ENCODE peak calls at places on chromosomes 2 and 18, in five cellular contexts. L, F, A, Z and N are unnamed samples.

GRCh38 chr2:20625491-20625919 is 25.4 kb downstream of the HS1BP3 start:
- DNase-seq in A (no peak), L (no peak), F (no peak), Z (no peak), N (no peak)

GRCh38 chr2:241762321-241762932 is 14.2 kb upstream of the GAL3ST2 start:
- DNase-seq in F (no peak), L (no peak), A (no peak), Z (no peak), N (no peak)

GRCh38 chr2:2411008-2411407 is 79.9 kb upstream of the MYT1L start:
- DNase-seq in A (no peak), L (no peak), F (no peak), Z (no peak), N (no peak)

GRCh38 chr2:6872412-6872811 is 5.2 kb upstream of the RSAD2 start:
- DNase-seq in F (no peak), L (no peak), Z (no peak), A (no peak), N (no peak)

GRCh38 chr18:11500153-11501122 is 109.0 kb upstream of the SLC35G4 start:
- DNase-seq in A (peak), L (peak), Z (peak), F (no peak), N (peak)

GRCh38 chr18:58856881-58857280 is 7.8 kb upstream of the ZNF532 start:
- DNase-seq in L (peak), Z (peak), A (peak), F (no peak), N (peak)

GRCh38 chr2:239593455-239593854 is 192.6 kb upstream of the HDAC4 start:
- DNase-seq in Z (no peak), A (no peak), L (no peak), F (no peak), N (no peak)

GRCh38 chr2:68565858-68566257 is 77.5 kb upstream of the PROKR1 start:
- DNase-seq in Z (peak), L (peak), A (no peak), F (no peak), N (no peak)

GRCh38 chr2:191501390-191502168 is 176.4 kb upstream of the NABP1 start:
- DNase-seq in L (peak), Z (peak), A (no peak), F (no peak), N (peak)

GRCh38 chr2:239675856-239676715 is 275.3 kb upstream of the HDAC4 start:
- DNase-seq in Z (no peak), F (no peak), L (no peak), A (no peak), N (no peak)

GRCh38 chr2:200585730-200586643 is at the start of gene AOX1:
- DNase-seq in L (peak), F (peak), A (no peak), Z (peak), N (peak)

GRCh38 chr2:164515030-164515429 is 106.3 kb downstream of the GRB14 start:
- DNase-seq in Z (no peak), A (no peak), F (no peak), L (no peak), N (no peak)

GRCh38 chr2:98369710-98370239 is 23.5 kb downstream of the CNGA3 start:
- DNase-seq in L (no peak), Z (no peak), A (no peak), F (no peak), N (no peak)

GRCh38 chr2:136235451-136236418 is 117.8 kb upstream of the CXCR4 start:
- DNase-seq in A (no peak), L (peak), Z (no peak), F (no peak), N (peak)

GRCh38 chr2:158828378-158829136 is 33.4 kb downstream of the DAPL1 start:
- DNase-seq in F (no peak), A (no peak), Z (no peak), L (peak), N (peak)

GRCh38 chr18:49597152-49597551 is 35.3 kb downstream of the LIPG start:
- DNase-seq in L (no peak), F (no peak), A (no peak), Z (no peak), N (peak)

GRCh38 chr2:149087751-149088150 is 49.3 kb downstream of the LYPD6B start:
- DNase-seq in F (no peak), Z (no peak), L (no peak), A (no peak), N (no peak)

GRCh38 chr18:1014951-1015627 is 110.4 kb downstream of the ADCYAP1 start:
- DNase-seq in L (peak), Z (no peak), F (no peak), A (no peak), N (peak)

GRCh38 chr2:83055338-83056010 is 1403.6 kb downstream of the SUCLG1 start:
- DNase-seq in Z (peak), A (peak), L (peak), F (no peak), N (peak)

GRCh38 chr2:85853499-85854165 is 35.2 kb downstream of the ST3GAL5 start:
- DNase-seq in L (no peak), A (no peak), Z (no peak), F (no peak), N (no peak)

GRCh38 chr2:118529931-118530330 is 317.5 kb downstream of the EN1 start:
- DNase-seq in F (no peak), Z (no peak), L (peak), A (no peak), N (no peak)

GRCh38 chr2:64447317-64448060 is 6.5 kb upstream of the LGALSL start:
- DNase-seq in Z (no peak), A (no peak), F (no peak), L (peak), N (peak)

GRCh38 chr18:7221424-7222155 is 9.3 kb upstream of the LRRC30 start:
- DNase-seq in L (peak), A (peak), F (peak), Z (peak), N (peak)

GRCh38 chr2:56195563-56195962 is 11.8 kb downstream of the CCDC85A start:
- DNase-seq in Z (no peak), A (no peak), F (no peak), L (peak), N (no peak)

GRCh38 chr2:234269769-234270204 is 219.3 kb downstream of the SPP2 start:
- DNase-seq in Z (no peak), F (no peak), L (no peak), A (no peak), N (peak)

GRCh38 chr18:68438983-68439382 is 275.9 kb downstream of the TMX3 start:
- DNase-seq in L (peak), A (no peak), Z (peak), F (no peak), N (peak)

GRCh38 chr18:36769172-36769571 is 59.6 kb downstream of the TPGS2 start:
- DNase-seq in Z (peak), F (no peak), L (peak), A (no peak), N (peak)

GRCh38 chr2:31413876-31414550 is 529 bp downstream of the XDH start:
- DNase-seq in F (no peak), Z (no peak), L (no peak), A (no peak), N (no peak)

GRCh38 chr18:67608909-67609308 is 92.4 kb upstream of the DSEL start:
- DNase-seq in F (no peak), Z (peak), L (peak), A (peak), N (peak)

GRCh38 chr2:19068206-19068605 is 290.2 kb downstream of the OSR1 start:
- DNase-seq in L (no peak), A (no peak), Z (no peak), F (no peak), N (no peak)

GRCh38 chr2:192886636-192887035 is 691.9 kb upstream of the TMEFF2 start:
- DNase-seq in F (no peak), A (no peak), Z (no peak), L (no peak), N (no peak)

GRCh38 chr2:95377724-95378123 is 24.8 kb upstream of the FAHD2A start:
- DNase-seq in F (no peak), A (no peak), L (no peak), Z (no peak), N (no peak)

GRCh38 chr18:5462227-5462626 is 81.6 kb downstream of the EPB41L3 start:
- DNase-seq in Z (no peak), F (no peak), A (no peak), L (no peak), N (no peak)

DNA sequence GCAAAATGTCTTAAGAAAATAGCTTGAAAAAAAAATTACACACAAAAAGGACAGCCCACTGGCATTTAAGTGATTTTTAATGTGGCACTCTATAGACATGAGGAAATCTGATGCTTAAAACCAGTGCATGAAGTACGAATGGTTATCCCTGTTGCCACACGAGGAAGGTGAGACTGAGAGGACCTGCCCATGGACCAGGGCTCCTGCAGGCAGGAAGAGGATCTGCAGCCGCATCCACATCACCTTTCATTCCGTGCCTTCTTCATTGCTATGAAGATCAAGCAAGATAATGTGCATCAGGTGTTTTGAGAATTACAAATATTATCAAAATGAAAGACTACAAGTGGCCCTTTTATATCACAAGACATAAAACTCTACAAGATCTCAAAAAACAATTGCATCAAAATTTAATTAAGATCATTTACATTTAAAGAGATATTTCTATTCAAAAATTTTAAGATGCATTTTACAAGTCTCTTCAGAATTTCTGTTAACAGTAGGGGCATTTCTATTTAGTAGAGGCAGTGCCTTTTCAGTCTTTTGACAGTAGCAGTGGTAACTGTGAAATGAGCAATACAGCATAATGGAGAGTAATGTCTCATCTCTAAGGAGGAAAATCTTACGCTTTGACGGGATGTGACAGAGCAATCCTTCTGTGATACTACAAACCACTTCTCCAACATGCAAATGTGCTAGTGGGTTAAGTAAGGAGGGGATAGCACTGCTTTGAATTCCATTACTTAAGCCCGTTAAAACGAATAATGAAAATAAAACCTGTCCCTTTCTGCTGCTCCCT is 83.4 kb downstream of the SLC5A7 start:
- DNase-seq in Z (no peak), L (no peak), F (no peak), A (no peak), N (no peak)
- TF ChIP-seq CTCF in Z (peak), L (no peak), F (peak), A (no peak), N (no peak)

DNA sequence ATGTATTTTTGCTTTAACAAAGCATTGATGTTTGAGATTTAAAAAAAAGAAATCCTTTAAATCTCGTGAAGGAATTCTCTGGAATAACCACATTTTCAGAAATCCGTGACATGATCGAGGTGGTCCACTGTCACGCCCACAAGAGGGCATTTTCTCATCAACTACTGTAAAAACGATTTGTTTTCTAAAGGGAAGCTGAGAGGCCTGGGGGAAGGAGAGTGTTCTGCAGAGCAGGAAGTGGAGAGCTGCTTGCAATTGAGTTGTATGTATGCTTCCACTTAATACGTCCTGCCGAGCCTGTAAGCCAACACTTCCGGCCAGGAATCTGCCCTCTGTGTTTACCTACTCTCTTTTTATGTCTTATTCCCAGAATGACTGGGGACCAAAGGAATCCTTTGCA is 19.4 kb downstream of the KLHL29 start:
- DNase-seq in Z (peak), A (peak), L (peak), F (no peak), N (peak)
- TF ChIP-seq CTCF in Z (peak), A (peak), L (peak), F (no peak), N (peak)

GRCh38 chr2:96756788-96757476 is 3.8 kb upstream of the CNNM4 start:
- DNase-seq in Z (no peak), L (no peak), F (no peak), A (no peak), N (no peak)
- TF ChIP-seq CTCF in Z (peak), L (no peak), F (no peak), A (no peak), N (no peak)

GRCh38 chr2:147394179-147394790 is 450.5 kb upstream of the ACVR2A start:
- DNase-seq in L (no peak), F (no peak), A (no peak), Z (no peak), N (no peak)
- TF ChIP-seq CTCF in L (no peak), F (no peak), A (no peak), Z (no peak), N (no peak)

GRCh38 chr2:236342951-236343350 is 78.7 kb upstream of the ASB18 start:
- DNase-seq in A (no peak), F (no peak), Z (no peak), L (no peak), N (no peak)
- TF ChIP-seq CTCF in A (no peak), F (no peak), Z (no peak), L (no peak), N (no peak)

DNA sequence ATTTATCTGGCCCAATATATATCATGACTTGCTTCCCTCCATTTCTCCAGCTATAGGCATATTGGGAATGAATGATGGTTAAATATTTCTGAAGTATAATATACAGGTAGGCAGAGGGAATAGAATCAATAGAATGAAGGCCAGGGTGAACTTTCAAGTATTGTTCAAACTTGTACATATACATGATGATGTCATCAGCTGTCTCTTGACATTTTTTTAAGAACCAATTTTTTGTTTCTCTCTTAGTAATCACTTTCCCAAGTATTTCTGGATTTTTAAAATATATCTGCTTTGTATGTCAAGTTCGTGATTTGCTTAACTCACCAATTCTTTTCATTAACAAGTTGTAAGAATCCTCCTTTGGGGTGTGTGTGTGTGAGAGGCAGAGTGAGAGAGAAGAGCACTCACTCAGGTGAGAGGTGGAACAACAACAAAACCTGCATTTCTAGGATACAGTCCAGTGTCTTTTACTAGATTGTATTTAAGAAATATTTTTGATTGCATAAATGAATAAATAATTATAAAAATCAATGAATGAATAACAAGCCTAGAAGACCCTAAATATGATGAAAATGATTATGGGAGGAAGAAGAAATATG is 1239.1 kb downstream of the LRP1B start:
- DNase-seq in A (no peak), Z (no peak), F (no peak), L (no peak), N (no peak)
- TF ChIP-seq CTCF in A (peak), Z (no peak), F (peak), L (no peak), N (no peak)

GRCh38 chr2:96669539-96670215 is 27.1 kb downstream of the FER1L5 start:
- DNase-seq in L (no peak), F (no peak), Z (no peak), A (no peak), N (no peak)

GRCh38 chr2:96663829-96664228 is 21.3 kb downstream of the FER1L5 start:
- DNase-seq in L (no peak), A (no peak), F (no peak), Z (no peak), N (no peak)

GRCh38 chr2:96665083-96665569 is 22.6 kb downstream of the FER1L5 start:
- DNase-seq in F (no peak), A (peak), L (peak), Z (peak), N (peak)

GRCh38 chr2:96664366-96664765 is 21.8 kb downstream of the FER1L5 start:
- DNase-seq in F (no peak), L (no peak), A (no peak), Z (no peak), N (peak)

GRCh38 chr2:96668771-96669170 is 26.2 kb downstream of the FER1L5 start:
- DNase-seq in A (no peak), F (no peak), L (no peak), Z (no peak), N (no peak)
- TF ChIP-seq CTCF in A (no peak), F (no peak), L (no peak), Z (no peak), N (no peak)

GRCh38 chr18:42730272-42730671 is 385.2 kb downstream of the RIT2 start:
- DNase-seq in Z (no peak), A (no peak), F (no peak), L (no peak), N (peak)
- TF ChIP-seq CTCF in Z (peak), A (no peak), F (peak), L (peak), N (peak)